ENCODE peak calls at places on chromosomes 13 and 19, in five cellular contexts. N is trophoblast cell, A is neuronal stem cell, C is H9, D is H1. K is an unnamed sample.

GRCh38 chr19:5964816-5965565 is 12.9 kb downstream of the RANBP3 start:
- DNase-seq in D (no peak), N (no peak), A (no peak), C (no peak), K (no peak)

GRCh38 chr13:55534306-55534705 is 1606.4 kb upstream of the PRR20A start:
- DNase-seq in C (no peak), D (no peak), N (no peak), A (no peak), K (no peak)

GRCh38 chr13:49935171-49936084 is 712 bp downstream of the SPRYD7 start:
- DNase-seq in D (no peak), N (peak; percentile 79), A (peak; percentile 46), C (peak; percentile 66), K (peak; percentile 86)

GRCh38 chr19:6059396-6059947 is 50.8 kb downstream of the RFX2 start:
- DNase-seq in D (no peak), N (peak; percentile 9), A (no peak), C (no peak), K (no peak)

GRCh38 chr19:10474962-10475451 is 28.1 kb downstream of the KEAP1 start:
- DNase-seq in A (no peak), N (no peak), D (no peak), C (no peak), K (no peak)

GRCh38 chr13:48038763-48039162 is 1.2 kb downstream of the NUDT15 start:
- DNase-seq in A (no peak), D (no peak), C (no peak), N (no peak), K (peak; percentile 8)

GRCh38 chr13:100234006-100234405 is 145.1 kb downstream of the PCCA start:
- DNase-seq in N (no peak), C (no peak), D (no peak), A (peak; percentile 24), K (no peak)

GRCh38 chr13:42007844-42008243 is 40.6 kb upstream of the DGKH start:
- DNase-seq in N (no peak), C (no peak), D (no peak), A (no peak), K (peak; percentile 6)

GRCh38 chr19:16627928-16628182 is 149 bp downstream of the MED26 start:
- DNase-seq in A (no peak), D (no peak), N (no peak), C (no peak), K (no peak)

GRCh38 chr19:33473644-33474305 is 47.8 kb downstream of the PEPD start:
- DNase-seq in N (no peak), A (no peak), C (no peak), D (no peak), K (no peak)

GRCh38 chr13:112767506-112768471 is 78.0 kb downstream of the ATP11A start:
- DNase-seq in C (no peak), D (no peak), A (no peak), N (peak; percentile 37), K (no peak)
- H3K14ac ChIP-seq in C (no peak overlapping the region), D (no peak overlapping the region), A (no peak overlapping the region), N (no peak overlapping the region), K (no peak overlapping the region)

DNA sequence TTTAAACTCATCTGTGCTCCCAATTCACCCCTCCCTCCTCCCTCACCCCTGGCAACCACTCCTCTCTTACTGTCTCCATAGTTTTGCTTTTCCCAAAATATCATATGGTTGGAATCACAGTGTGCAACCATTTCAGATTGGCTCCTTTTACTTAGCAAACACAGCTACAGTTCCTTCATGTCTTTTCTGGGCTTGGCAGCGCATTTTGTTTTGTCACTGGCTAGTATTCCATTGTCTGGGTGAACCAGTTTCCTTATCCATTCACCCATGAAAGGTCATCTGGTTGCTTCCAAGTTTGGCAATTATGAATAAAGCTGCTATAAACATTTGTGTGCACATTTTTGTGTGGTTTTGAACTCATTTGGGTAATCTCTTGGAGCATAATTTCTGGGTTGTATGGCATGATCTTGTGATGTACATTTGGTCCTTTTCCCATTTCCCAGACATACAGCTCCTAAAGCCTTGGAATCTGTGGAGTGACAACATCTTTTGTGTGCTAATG is 23.9 kb upstream of the GAS6 start:
- DNase-seq in N (no peak), D (no peak), A (no peak), C (no peak), K (no peak)
- H2BK12ac ChIP-seq in N (no peak overlapping the region), D (no peak overlapping the region), A (no peak overlapping the region), C (no peak overlapping the region), K (no peak overlapping the region)

GRCh38 chr13:114125589-114125988 is 6.8 kb downstream of the RASA3 start:
- DNase-seq in A (no peak), N (no peak), D (no peak), C (no peak), K (no peak)

GRCh38 chr13:114123448-114123847 is 9.0 kb downstream of the RASA3 start:
- DNase-seq in D (no peak), N (no peak), C (no peak), A (no peak), K (no peak)

GRCh38 chr13:114124921-114125320 is 7.5 kb downstream of the RASA3 start:
- DNase-seq in D (no peak), A (no peak), C (no peak), N (no peak), K (peak; percentile 81)

GRCh38 chr13:114123876-114124275 is 8.5 kb downstream of the RASA3 start:
- DNase-seq in C (no peak), D (no peak), N (no peak), A (no peak), K (no peak)

DNA sequence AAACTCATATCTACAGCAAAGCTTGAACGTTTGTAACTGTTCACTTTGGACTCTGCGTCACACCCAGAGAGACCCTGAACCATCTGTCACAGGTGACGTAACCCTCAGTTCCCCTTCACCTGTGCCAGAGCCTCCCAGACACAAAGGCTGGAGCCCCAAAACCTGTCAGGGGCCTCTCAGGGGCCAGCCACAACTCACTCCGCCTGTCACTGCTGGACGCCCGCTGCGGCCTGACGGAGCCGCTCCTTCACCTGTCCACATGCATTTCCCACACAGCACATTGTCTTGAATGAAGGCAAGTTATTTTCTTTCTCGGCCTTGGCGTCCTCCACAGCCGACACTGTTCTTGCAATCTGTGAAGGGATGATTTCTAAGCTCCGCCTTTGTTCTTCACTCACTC is 7.9 kb downstream of the RASA3 start:
- DNase-seq in D (no peak), C (no peak), A (no peak), N (no peak), K (no peak)
- H3K14ac ChIP-seq in D (no peak overlapping the region), C (no peak overlapping the region), A (no peak overlapping the region), N (no peak overlapping the region), K (no peak overlapping the region)

GRCh38 chr13:88648598-88649373 is 977.6 kb downstream of the SLITRK5 start:
- DNase-seq in N (no peak), C (no peak), D (no peak), A (no peak), K (no peak)
- H2BK12ac ChIP-seq in N (no peak overlapping the region), C (no peak overlapping the region), D (no peak overlapping the region), A (no peak overlapping the region), K (no peak overlapping the region)

DNA sequence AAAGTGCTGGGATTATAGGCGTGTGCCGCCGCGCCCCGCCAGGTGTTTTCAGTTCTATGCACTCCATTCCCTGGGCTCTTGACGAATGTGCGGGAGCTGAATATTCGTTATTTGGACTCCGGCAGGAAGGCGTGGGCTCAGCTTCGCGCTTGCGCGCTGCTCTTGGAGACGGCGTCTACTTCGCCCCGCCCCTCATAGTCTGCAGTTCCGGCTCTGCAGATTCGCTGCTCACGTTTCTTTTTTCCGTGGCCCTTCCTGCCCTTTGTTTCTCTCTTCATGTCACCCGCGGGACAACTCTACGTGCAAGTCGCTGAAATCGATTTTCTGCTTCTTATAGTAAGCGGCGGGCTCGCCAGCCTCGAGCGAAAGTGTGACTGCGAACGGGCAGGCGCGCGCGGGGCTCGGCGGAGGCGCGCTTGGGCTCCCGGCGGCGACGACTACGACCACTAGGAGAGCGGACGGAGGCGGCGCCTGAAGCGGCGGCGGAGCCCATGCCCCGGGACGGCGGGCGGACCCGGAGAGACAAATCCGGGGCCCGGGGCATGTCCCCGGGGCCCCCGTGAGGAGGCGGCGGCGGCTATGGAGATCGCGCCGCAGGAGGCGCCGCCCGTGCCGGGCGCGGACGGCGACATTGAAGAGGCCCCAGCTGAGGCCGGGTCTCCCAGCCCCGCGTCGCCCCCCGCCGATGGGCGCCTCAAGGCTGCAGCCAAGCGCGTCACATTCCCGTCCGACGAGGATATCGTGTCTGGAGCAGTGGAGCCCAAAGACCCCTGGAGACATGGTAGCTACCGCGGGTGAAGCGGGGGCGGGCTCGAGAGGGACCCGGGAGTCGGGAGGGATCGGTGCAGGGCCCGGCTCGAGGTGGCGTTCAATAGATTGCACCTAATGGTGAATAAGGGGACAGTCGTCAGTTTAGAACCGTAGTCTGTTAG is at the start of gene PPP1R37:
- DNase-seq in N (peak; percentile 98), C (peak; percentile 95), A (peak; percentile 98), D (peak; percentile 89), K (peak; percentile 97)
- H3K14ac ChIP-seq in N (peak within 1 kb of the TSS; percentile 91), C (peak within 1 kb of the TSS; percentile 100), A (peak within 1 kb of the TSS; percentile 91), D (no peak within 1 kb of the TSS), K (no peak within 1 kb of the TSS)

GRCh38 chr19:30890033-30890432 is 459.2 kb downstream of the TSHZ3 start:
- DNase-seq in A (no peak), D (no peak), C (no peak), N (no peak), K (no peak)
- H2BK12ac ChIP-seq in A (no peak overlapping the region), D (no peak overlapping the region), C (no peak overlapping the region), N (no peak overlapping the region), K (no peak overlapping the region)